ENCODE peak calls at places on chromosome 6, in four cellular contexts. M is naive thymus-derived CD8-positive, alpha-beta T cell; Y is RWPE1; S is activated effector memory CD4-positive, alpha-beta T cell treated with anti-CD3 and anti-CD28 coated beads, Interleukin-2, amount 50 U/mL, for 16 hours. V is an unnamed sample.

GRCh38 chr6:16969699-16970695 is 131.9 kb upstream of the STMND1 start:
- DNase-seq in M (no peak), Y (no peak), S (no peak), V (no peak)

GRCh38 chr6:105258816-105259215 is 79.0 kb upstream of the POPDC3 start:
- DNase-seq in M (no peak), Y (no peak), S (no peak), V (no peak)

GRCh38 chr6:137086031-137086430 is 41.3 kb upstream of the IL20RA start:
- DNase-seq in M (no peak), Y (no peak), S (no peak), V (no peak)

GRCh38 chr6:113763883-113764282 is 93.3 kb upstream of the MARCKS start:
- DNase-seq in M (no peak), Y (peak; percentile 84), S (no peak), V (no peak)

GRCh38 chr6:16819752-16820151 is 58.5 kb upstream of the ATXN1 start:
- DNase-seq in M (no peak), Y (no peak), S (no peak), V (no peak)

GRCh38 chr6:44012078-44012493 is 115.2 kb downstream of the MRPL14 start:
- DNase-seq in M (no peak), Y (peak; percentile 38), S (peak; percentile 44), V (peak; percentile 39)

GRCh38 chr6:156595481-156595880 is 181.7 kb upstream of the ARID1B start:
- DNase-seq in M (no peak), Y (no peak), S (no peak), V (no peak)

GRCh38 chr6:112222111-112222726 is 32.1 kb downstream of the LAMA4 start:
- DNase-seq in M (no peak), Y (no peak), S (no peak), V (no peak)

GRCh38 chr6:17042422-17043147 is 59.3 kb upstream of the STMND1 start:
- DNase-seq in M (no peak), Y (peak; percentile 59), S (no peak), V (no peak)

GRCh38 chr6:2448826-2449571 is 203.6 kb upstream of the GMDS start:
- DNase-seq in M (no peak), Y (peak; percentile 68), S (no peak), V (no peak)

GRCh38 chr6:129402244-129402643 is 307.7 kb downstream of the ARHGAP18 start:
- DNase-seq in M (no peak), Y (no peak), S (no peak), V (no peak)

GRCh38 chr6:165850434-165851019 is 187.5 kb upstream of the PDE10A start:
- DNase-seq in M (peak; percentile 53), Y (peak; percentile 51), S (peak; percentile 86), V (no peak)

GRCh38 chr6:32116674-32117073 is 7.5 kb upstream of the TNXB start:
- DNase-seq in M (no peak), Y (no peak), S (no peak), V (no peak)

GRCh38 chr6:110513001-110513400 is 36.6 kb upstream of the SLC22A16 start:
- DNase-seq in M (no peak), Y (no peak), S (no peak), V (no peak)

GRCh38 chr6:11341867-11342266 is 109.4 kb upstream of the NEDD9 start:
- DNase-seq in M (no peak), Y (peak; percentile 26), S (no peak), V (no peak)

GRCh38 chr6:31340228-31340627 is 16.8 kb downstream of the HLA-B start:
- DNase-seq in M (no peak), Y (no peak), S (no peak), V (no peak)